ENCODE peak calls at places on chromosome 1, in five cellular contexts. I is A549, Y is GM23248, Z is hepatocyte, P is mesenchymal stem cell. F is an unnamed sample.
A peak's percentile ranks its signal among the peaks of the same experiment; 100 is the strongest.

GRCh38 chr1:218348628-218349185 is 3.6 kb downstream of the TGFB2 start:
- DNase-seq in Z (no peak), I (no peak), P (no peak), Y (no peak), F (peak; percentile 52)

GRCh38 chr1:210464519-210465039 is 135.9 kb downstream of the HHAT start:
- DNase-seq in I (no peak), Z (peak; percentile 11), P (no peak), Y (peak; percentile 14), F (peak; percentile 78)

GRCh38 chr1:109040627-109041613 is 982 bp downstream of the WDR47 start:
- DNase-seq in P (peak; percentile 48), Z (peak; percentile 41), Y (peak; percentile 54), I (peak; percentile 9), F (peak; percentile 6)

GRCh38 chr1:59692591-59692990 is 122.2 kb upstream of the HOOK1 start:
- DNase-seq in Z (peak; percentile 42), P (peak; percentile 90), I (no peak), Y (peak; percentile 98), F (no peak)

GRCh38 chr1:206951318-206952105 is 5.2 kb upstream of the PIGR start:
- DNase-seq in Z (peak; percentile 56), Y (no peak), I (peak; percentile 69), P (no peak), F (no peak)

GRCh38 chr1:245457562-245457961 is 302.8 kb downstream of the KIF26B start:
- DNase-seq in Y (no peak), Z (no peak), P (no peak), I (no peak), F (no peak)

GRCh38 chr1:46735708-46736324 is 16.9 kb upstream of the EFCAB14 start:
- DNase-seq in Z (peak; percentile 81), Y (peak; percentile 72), P (peak; percentile 68), I (no peak), F (peak; percentile 72)

GRCh38 chr1:230977781-230978490 is 725 bp downstream of the TTC13 start:
- DNase-seq in I (peak; percentile 9), P (peak; percentile 24), Y (peak; percentile 60), Z (peak; percentile 73), F (peak; percentile 57)

GRCh38 chr1:42392255-42392654 is 11.7 kb downstream of the RIMKLA start:
- DNase-seq in Z (no peak), I (no peak), Y (no peak), P (no peak), F (peak; percentile 28)

GRCh38 chr1:19802269-19802668 is 2.6 kb upstream of the TMCO4 start:
- DNase-seq in Y (no peak), Z (no peak), P (no peak), I (no peak), F (no peak)

GRCh38 chr1:93798301-93798700 is 80.7 kb downstream of the DNTTIP2 start:
- DNase-seq in P (no peak), Z (no peak), Y (peak; percentile 60), I (no peak), F (peak; percentile 98)

GRCh38 chr1:7436056-7437005 is 334.8 kb upstream of the VAMP3 start:
- DNase-seq in Y (no peak), Z (no peak), P (no peak), I (no peak), F (no peak)

GRCh38 chr1:63774617-63775417 is 1.0 kb downstream of the ROR1 start:
- DNase-seq in Z (peak; percentile 62), Y (peak; percentile 75), P (peak; percentile 70), I (peak; percentile 25), F (peak; percentile 53)

GRCh38 chr1:89908294-89908992 is 86.5 kb upstream of the ZNF326 start:
- DNase-seq in Z (no peak), Y (peak; percentile 50), I (no peak), P (no peak), F (no peak)

GRCh38 chr1:155195201-155196102 is 12.2 kb downstream of the THBS3 start:
- DNase-seq in P (peak; percentile 51), I (peak; percentile 48), Y (peak; percentile 57), Z (no peak), F (no peak)
- H3K27ac ChIP-seq in P (no peak overlapping the region), I (peak overlapping the region; percentile 96), Y (peak overlapping the region; percentile 92), Z (peak overlapping the region; percentile 42), F (no peak overlapping the region)

DNA sequence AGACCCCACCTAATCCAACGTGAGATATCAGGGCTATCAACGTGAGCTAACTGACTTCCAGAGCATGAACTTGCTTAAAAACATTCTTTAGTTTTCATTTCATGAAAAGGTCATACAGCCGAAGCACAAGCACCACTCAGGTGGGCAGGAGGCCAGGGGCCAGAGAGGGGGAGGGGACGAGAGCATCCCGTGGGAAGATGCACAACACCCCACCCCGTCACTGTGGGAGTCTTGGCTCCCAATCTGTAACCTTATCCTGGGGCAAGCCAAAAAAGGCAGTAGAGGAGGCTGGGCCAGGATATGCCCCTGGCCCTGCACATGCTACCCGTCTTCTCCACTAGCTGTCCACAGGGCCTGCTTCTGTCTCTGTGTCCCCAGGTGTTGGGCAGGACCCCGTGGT is 31.4 kb downstream of the SSBP3 start:
- DNase-seq in P (no peak), Y (no peak), I (no peak), Z (no peak), F (no peak)
- H3K4me1 ChIP-seq in P (peaks cover 34% of the 10 kb centered on the region), Y (peaks cover 7% of the 10 kb centered on the region), I (no peaks in the 10 kb centered on the region), Z (peaks cover 55% of the 10 kb centered on the region), F (peaks cover 10% of the 10 kb centered on the region)

GRCh38 chr1:12147116-12147753 is 19.6 kb upstream of the TNFRSF1B start:
- DNase-seq in I (no peak), P (no peak), Z (no peak), Y (no peak), F (no peak)
- H3K4me2 ChIP-seq in I (no peak overlapping the region), P (no peak overlapping the region), Z (no peak overlapping the region), Y (no peak overlapping the region), F (no peak overlapping the region)

DNA sequence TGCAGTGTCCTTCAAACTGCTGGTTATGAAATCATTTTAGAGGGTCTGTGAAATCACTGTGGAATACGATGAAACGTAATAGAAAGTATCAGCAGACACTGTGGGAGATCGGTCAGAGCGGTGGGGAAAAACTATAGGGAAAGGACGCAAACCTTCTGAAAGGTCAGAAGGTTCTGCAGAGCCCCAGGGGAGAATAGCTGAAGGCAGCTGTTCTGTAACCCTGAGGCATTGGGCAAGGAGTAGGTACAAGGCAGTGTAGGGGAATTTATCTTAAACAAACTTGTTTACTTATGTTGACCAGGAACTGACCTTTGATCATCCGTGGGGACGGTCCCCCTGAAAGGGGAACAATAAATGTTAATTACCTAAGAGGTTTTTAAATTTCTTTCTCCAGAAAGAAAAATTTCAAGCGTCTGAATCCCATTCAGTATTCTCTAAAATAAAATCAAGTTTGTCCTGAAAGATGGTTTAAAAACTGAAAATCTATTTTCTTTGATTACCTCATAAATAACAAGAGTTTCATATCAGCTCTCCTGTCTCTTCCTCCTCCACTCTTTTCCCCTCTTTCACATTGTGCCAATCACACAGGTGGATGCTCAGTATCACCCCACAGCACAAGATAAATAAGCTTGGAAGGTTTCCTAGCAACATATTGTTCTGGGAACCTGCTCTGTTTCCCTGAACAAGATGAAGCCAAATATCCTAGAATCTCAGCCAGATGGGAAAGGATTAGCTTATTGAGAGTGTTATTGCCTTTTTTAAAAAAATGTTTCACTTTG is 45.9 kb upstream of the CACYBP start:
- DNase-seq in Y (no peak), I (no peak), Z (peak; percentile 50), P (peak; percentile 13), F (no peak)
- H3K27ac ChIP-seq in Y (no peak overlapping the region), I (no peak overlapping the region), Z (peak overlapping the region; percentile 74), P (no peak overlapping the region), F (no peak overlapping the region)

GRCh38 chr1:1119272-1119890 is 3.5 kb upstream of the C1orf159 start:
- DNase-seq in Z (no peak), Y (no peak), I (no peak), P (no peak), F (no peak)
- H3K4me1 ChIP-seq in Z (peaks cover 24% of the 10 kb centered on the region), Y (no peaks in the 10 kb centered on the region), I (peaks cover 7% of the 10 kb centered on the region), P (peaks cover 29% of the 10 kb centered on the region), F (peaks cover 22% of the 10 kb centered on the region)

DNA sequence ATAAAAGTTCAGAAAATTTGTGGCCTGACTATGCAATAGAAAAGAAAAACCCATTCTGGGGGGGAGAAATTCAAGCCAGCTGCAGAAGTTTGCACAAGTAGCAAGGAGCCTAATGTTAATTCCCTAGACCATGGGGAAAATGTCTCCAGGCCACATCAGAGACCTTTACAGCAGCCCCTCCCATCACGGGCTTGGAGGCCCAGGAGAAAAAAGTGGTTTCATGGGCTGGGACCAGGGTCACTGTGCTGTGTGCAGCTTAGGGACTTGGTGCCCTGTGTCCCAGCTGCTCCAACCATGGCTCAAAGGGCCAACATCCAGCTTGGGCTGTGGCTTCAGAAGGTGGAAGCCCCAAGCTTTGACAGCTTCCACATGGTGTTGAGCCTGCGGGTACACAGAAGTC is 42.0 kb downstream of the IL23R start:
- DNase-seq in Y (no peak), Z (no peak), I (no peak), P (no peak), F (no peak)
- H3K4me2 ChIP-seq in Y (no peak overlapping the region), Z (no peak overlapping the region), I (no peak overlapping the region), P (no peak overlapping the region), F (no peak overlapping the region)

F was measured in PC-3.